ENCODE peak calls at places on chromosomes 4 and X, in five cellular contexts. One of them, this sample, is unnamed. For H3K27me3, the result is how much of the 10 kb centered on the place peaks cover.

GRCh38 chr4:87896020-87896621 is 63.4 kb downstream of the MEPE start:
- DNase-seq in HepG2: peak
- DNase-seq in HCT116: peak
- DNase-seq in GM12878: no peak
- DNase-seq in H1: peak
- DNase-seq in this sample: no peak

GRCh38 chr4:116150152-116150551 is 935.2 kb downstream of the TRAM1L1 start:
- DNase-seq in GM12878: no peak
- DNase-seq in HepG2: no peak
- DNase-seq in H1: no peak
- DNase-seq in HCT116: no peak
- DNase-seq in this sample: no peak

GRCh38 chr4:81527115-81527514 is 55.4 kb upstream of the RASGEF1B start:
- DNase-seq in GM12878: no peak
- DNase-seq in HCT116: no peak
- DNase-seq in H1: no peak
- DNase-seq in HepG2: no peak
- DNase-seq in this sample: no peak

GRCh38 chr4:184590196-184590595 is 59.1 kb downstream of the CASP3 start:
- DNase-seq in HepG2: no peak
- DNase-seq in GM12878: no peak
- DNase-seq in H1: no peak
- DNase-seq in HCT116: no peak
- DNase-seq in this sample: no peak

GRCh38 chr4:180909279-180909678 is 1333.9 kb upstream of the TENM3 start:
- DNase-seq in GM12878: no peak
- DNase-seq in HCT116: peak
- DNase-seq in HepG2: no peak
- DNase-seq in H1: peak
- DNase-seq in this sample: no peak

GRCh38 chrX:46837543-46838481 is 969 bp downstream of the RP2 start:
- DNase-seq in HCT116: no peak
- DNase-seq in GM12878: no peak
- DNase-seq in HepG2: peak
- DNase-seq in H1: no peak
- DNase-seq in this sample: peak

GRCh38 chrX:79570524-79571240 is 203.5 kb upstream of the ITM2A start:
- DNase-seq in HepG2: no peak
- DNase-seq in HCT116: no peak
- DNase-seq in GM12878: no peak
- DNase-seq in H1: no peak
- DNase-seq in this sample: no peak

GRCh38 chrX:50644496-50644895 is 169.5 kb downstream of the SHROOM4 start:
- DNase-seq in HCT116: no peak
- DNase-seq in H1: no peak
- DNase-seq in GM12878: no peak
- DNase-seq in HepG2: no peak
- DNase-seq in this sample: no peak

GRCh38 chr4:78928835-78929234 is 10.4 kb downstream of the PAQR3 start:
- DNase-seq in GM12878: no peak
- DNase-seq in H1: no peak
- DNase-seq in HCT116: no peak
- DNase-seq in HepG2: no peak
- DNase-seq in this sample: no peak

GRCh38 chrX:152642931-152643525 is 5.3 kb downstream of the GABRQ start:
- DNase-seq in HepG2: no peak
- DNase-seq in HCT116: no peak
- DNase-seq in GM12878: no peak
- DNase-seq in H1: no peak
- DNase-seq in this sample: no peak

GRCh38 chr4:87497141-87497540 is 32.0 kb downstream of the SPARCL1 start:
- DNase-seq in H1: no peak
- DNase-seq in HepG2: no peak
- DNase-seq in HCT116: no peak
- DNase-seq in GM12878: no peak
- DNase-seq in this sample: no peak

GRCh38 chr4:136400829-136401228 is 1131.5 kb downstream of the PCDH18 start:
- DNase-seq in HCT116: no peak
- DNase-seq in H1: no peak
- DNase-seq in GM12878: no peak
- DNase-seq in HepG2: peak
- DNase-seq in this sample: peak

GRCh38 chr4:16072168-16072567 is 11.7 kb downstream of the PROM1 start:
- DNase-seq in HepG2: no peak
- DNase-seq in GM12878: no peak
- DNase-seq in HCT116: no peak
- DNase-seq in H1: no peak
- DNase-seq in this sample: no peak

GRCh38 chrX:128436397-128437103 is 384.3 kb upstream of the ACTRT1 start:
- DNase-seq in GM12878: no peak
- DNase-seq in H1: no peak
- DNase-seq in HepG2: no peak
- DNase-seq in HCT116: no peak
- DNase-seq in this sample: no peak

GRCh38 chrX:68413254-68413653 is 20.0 kb downstream of the OPHN1 start:
- DNase-seq in HCT116: no peak
- DNase-seq in H1: no peak
- DNase-seq in HepG2: no peak
- DNase-seq in GM12878: no peak
- DNase-seq in this sample: no peak

GRCh38 chr4:8769645-8770517 is 101.8 kb downstream of the HMX1 start:
- DNase-seq in H1: no peak
- DNase-seq in HCT116: no peak
- DNase-seq in HepG2: no peak
- DNase-seq in GM12878: no peak
- DNase-seq in this sample: no peak

GRCh38 chr4:787561-787981 is 38.4 kb downstream of the CPLX1 start:
- DNase-seq in HCT116: no peak
- DNase-seq in HepG2: no peak
- DNase-seq in GM12878: no peak
- DNase-seq in H1: no peak
- DNase-seq in this sample: peak

GRCh38 chr4:56788081-56788480 is 33.4 kb downstream of the SPINK2 start:
- DNase-seq in H1: no peak
- DNase-seq in HepG2: no peak
- DNase-seq in GM12878: no peak
- DNase-seq in HCT116: no peak
- DNase-seq in this sample: no peak

GRCh38 chr4:155780773-155781172 is 22.0 kb downstream of the GUCY1B1 start:
- DNase-seq in GM12878: no peak
- DNase-seq in HCT116: no peak
- DNase-seq in H1: no peak
- DNase-seq in HepG2: no peak
- DNase-seq in this sample: no peak

GRCh38 chrX:40746536-40746935 is 11.2 kb upstream of the MED14 start:
- DNase-seq in HCT116: no peak
- DNase-seq in HepG2: no peak
- DNase-seq in GM12878: no peak
- DNase-seq in H1: no peak
- DNase-seq in this sample: no peak

GRCh38 chr4:132382243-132382642 is 766.9 kb upstream of the PCDH10 start:
- DNase-seq in HCT116: no peak
- DNase-seq in HepG2: no peak
- DNase-seq in H1: no peak
- DNase-seq in GM12878: no peak
- DNase-seq in this sample: no peak

GRCh38 chrX:49282647-49283011 is 13.0 kb downstream of the PPP1R3F start:
- DNase-seq in H1: no peak
- DNase-seq in HCT116: peak
- DNase-seq in HepG2: no peak
- DNase-seq in GM12878: no peak
- DNase-seq in this sample: peak

GRCh38 chrX:13741695-13742094 is 7.1 kb downstream of the OFD1 start:
- DNase-seq in HCT116: no peak
- DNase-seq in HepG2: no peak
- DNase-seq in H1: no peak
- DNase-seq in GM12878: no peak
- DNase-seq in this sample: no peak

GRCh38 chr4:163590609-163591264 is 96.2 kb downstream of the TMA16 start:
- DNase-seq in GM12878: no peak
- DNase-seq in HepG2: no peak
- DNase-seq in H1: no peak
- DNase-seq in HCT116: no peak
- DNase-seq in this sample: no peak

GRCh38 chrX:137916090-137916746 is 350.3 kb downstream of the ZIC3 start:
- DNase-seq in HCT116: no peak
- DNase-seq in H1: no peak
- DNase-seq in GM12878: no peak
- DNase-seq in HepG2: no peak
- DNase-seq in this sample: no peak

GRCh38 chr4:107806196-107806595 is 18.5 kb upstream of the SGMS2 start:
- DNase-seq in H1: no peak
- DNase-seq in GM12878: no peak
- DNase-seq in HepG2: no peak
- DNase-seq in HCT116: no peak
- DNase-seq in this sample: no peak

GRCh38 chr4:7699040-7699439 is 240.6 kb downstream of the AFAP1 start:
- DNase-seq in HepG2: no peak
- DNase-seq in H1: no peak
- DNase-seq in HCT116: no peak
- DNase-seq in GM12878: no peak
- DNase-seq in this sample: peak

GRCh38 chr4:19214591-19214990 is 1037.1 kb upstream of the SLIT2 start:
- DNase-seq in HCT116: no peak
- DNase-seq in HepG2: no peak
- DNase-seq in H1: no peak
- DNase-seq in GM12878: no peak
- DNase-seq in this sample: no peak

GRCh38 chrX:150942958-150943594 is 40.1 kb upstream of the HMGB3 start:
- DNase-seq in GM12878: no peak
- DNase-seq in HepG2: no peak
- DNase-seq in H1: no peak
- DNase-seq in HCT116: no peak
- DNase-seq in this sample: no peak

GRCh38 chrX:145821291-145821897 is 3.8 kb downstream of the SLITRK2 start:
- DNase-seq in HepG2: no peak
- DNase-seq in H1: no peak
- DNase-seq in GM12878: no peak
- DNase-seq in HCT116: no peak
- DNase-seq in this sample: no peak

GRCh38 chr4:14916554-14917304 is 85.6 kb upstream of the CPEB2 start:
- DNase-seq in H1: no peak
- DNase-seq in HepG2: peak
- DNase-seq in GM12878: peak
- DNase-seq in HCT116: peak
- DNase-seq in this sample: no peak

DNA sequence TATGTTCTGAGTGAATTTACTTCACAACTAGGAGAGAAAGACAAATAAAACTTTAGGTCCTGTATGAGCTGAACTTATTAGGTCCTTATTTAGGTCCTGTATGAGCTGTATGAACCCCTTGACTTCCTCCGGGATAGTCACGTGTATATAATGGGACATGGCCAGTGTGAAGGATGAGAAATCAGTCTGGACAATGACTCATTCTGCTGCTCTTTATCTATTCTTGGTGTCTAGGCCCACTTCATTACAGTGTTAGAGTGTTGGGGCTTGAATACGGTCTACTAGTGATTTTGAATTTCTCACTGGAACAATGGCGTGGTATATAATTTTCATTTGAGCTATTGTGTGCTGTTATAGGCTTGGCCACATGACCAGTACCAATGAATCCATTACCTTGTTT is 21.9 kb downstream of the STK26 start:
- DNase-seq in HCT116: no peak
- DNase-seq in H1: no peak
- DNase-seq in HepG2: no peak
- DNase-seq in GM12878: no peak
- DNase-seq in this sample: no peak
- TF ChIP-seq JUND in HCT116: no peak
- TF ChIP-seq JUND in H1: no peak
- TF ChIP-seq JUND in HepG2: no peak
- TF ChIP-seq JUND in GM12878: no peak
- TF ChIP-seq JUND in this sample: no peak

GRCh38 chr4:83334425-83335241 is at the start of gene HPSE:
- DNase-seq in HCT116: peak
- DNase-seq in GM12878: no peak
- DNase-seq in HepG2: peak
- DNase-seq in H1: peak
- DNase-seq in this sample: peak

GRCh38 chr4:83331959-83332358 is 2.7 kb downstream of the HPSE start:
- DNase-seq in HepG2: no peak
- DNase-seq in HCT116: no peak
- DNase-seq in GM12878: no peak
- DNase-seq in H1: no peak
- DNase-seq in this sample: no peak

GRCh38 chr4:83328486-83328885 is 6.2 kb downstream of the HPSE start:
- DNase-seq in H1: no peak
- DNase-seq in GM12878: no peak
- DNase-seq in HCT116: no peak
- DNase-seq in HepG2: no peak
- DNase-seq in this sample: no peak

GRCh38 chr4:83326546-83326945 is 8.1 kb downstream of the HPSE start:
- DNase-seq in GM12878: no peak
- DNase-seq in HepG2: no peak
- DNase-seq in H1: no peak
- DNase-seq in HCT116: no peak
- DNase-seq in this sample: no peak

GRCh38 chr4:83329521-83330105 is 5.0 kb downstream of the HPSE start:
- DNase-seq in GM12878: no peak
- DNase-seq in HCT116: no peak
- DNase-seq in HepG2: no peak
- DNase-seq in H1: no peak
- DNase-seq in this sample: no peak
- TF ChIP-seq RAD21 in GM12878: no peak
- TF ChIP-seq RAD21 in HCT116: no peak
- TF ChIP-seq RAD21 in HepG2: no peak
- TF ChIP-seq RAD21 in H1: no peak
- TF ChIP-seq RAD21 in this sample: no peak

GRCh38 chrX:131060147-131060546 is 2.0 kb downstream of the ARHGAP36 start:
- DNase-seq in HepG2: no peak
- DNase-seq in GM12878: no peak
- DNase-seq in H1: no peak
- DNase-seq in HCT116: no peak
- DNase-seq in this sample: no peak
- H3K27me3 ChIP-seq in HepG2: under half
- H3K27me3 ChIP-seq in GM12878: under half
- H3K27me3 ChIP-seq in H1: under half
- H3K27me3 ChIP-seq in HCT116: under half
- H3K27me3 ChIP-seq in this sample: under half

GRCh38 chr4:139651282-139652194 is 14.1 kb upstream of the MGST2 start:
- DNase-seq in HCT116: peak
- DNase-seq in H1: no peak
- DNase-seq in GM12878: no peak
- DNase-seq in HepG2: peak
- DNase-seq in this sample: peak
- TF ChIP-seq JUND in HCT116: no peak
- TF ChIP-seq JUND in H1: no peak
- TF ChIP-seq JUND in GM12878: no peak
- TF ChIP-seq JUND in HepG2: no peak
- TF ChIP-seq JUND in this sample: no peak

This sample was measured in SK-N-SH.